ENCODE peak calls at places on chromosomes 12 and 14, in four cellular contexts. One of them, this sample, is unnamed.

GRCh38 chr12:64621257-64621942 is 11.1 kb downstream of the RASSF3 start:
- DNase-seq in GM12878: peak; percentile 91
- DNase-seq in K562: no peak
- DNase-seq in SK-N-SH: no peak
- DNase-seq in this sample: no peak

GRCh38 chr14:99255621-99256482 is 16.1 kb downstream of the BCL11B start:
- DNase-seq in GM12878: no peak
- DNase-seq in K562: no peak
- DNase-seq in SK-N-SH: no peak
- DNase-seq in this sample: no peak

GRCh38 chr12:123657211-123657610 is 13.7 kb upstream of the TCTN2 start:
- DNase-seq in GM12878: no peak
- DNase-seq in K562: no peak
- DNase-seq in SK-N-SH: no peak
- DNase-seq in this sample: no peak

GRCh38 chr14:67722293-67722692 is 20.6 kb downstream of the RDH12 start:
- DNase-seq in GM12878: no peak
- DNase-seq in K562: no peak
- DNase-seq in SK-N-SH: peak; percentile 58
- DNase-seq in this sample: no peak

GRCh38 chr14:68814376-68815287 is 21.8 kb upstream of the ZFP36L1 start:
- DNase-seq in GM12878: peak; percentile 84
- DNase-seq in K562: no peak
- DNase-seq in SK-N-SH: peak; percentile 71
- DNase-seq in this sample: no peak

GRCh38 chr14:76995279-76996035 is 33.1 kb downstream of the IRF2BPL start:
- DNase-seq in GM12878: no peak
- DNase-seq in K562: no peak
- DNase-seq in SK-N-SH: no peak
- DNase-seq in this sample: no peak

GRCh38 chr14:81766597-81766996 is 232.9 kb upstream of the SEL1L start:
- DNase-seq in GM12878: no peak
- DNase-seq in K562: no peak
- DNase-seq in SK-N-SH: no peak
- DNase-seq in this sample: no peak

GRCh38 chr12:43676183-43676813 is 82.3 kb downstream of the PUS7L start:
- DNase-seq in GM12878: peak; percentile 8
- DNase-seq in K562: peak; percentile 49
- DNase-seq in SK-N-SH: peak; percentile 41
- DNase-seq in this sample: no peak

GRCh38 chr12:115203661-115204060 is 519.7 kb upstream of the TBX3 start:
- DNase-seq in GM12878: no peak
- DNase-seq in K562: no peak
- DNase-seq in SK-N-SH: no peak
- DNase-seq in this sample: no peak

GRCh38 chr14:33271216-33271615 is 332.5 kb downstream of the NPAS3 start:
- DNase-seq in GM12878: no peak
- DNase-seq in K562: no peak
- DNase-seq in SK-N-SH: no peak
- DNase-seq in this sample: no peak
- TF ChIP-seq NRF1 in GM12878: no peak
- TF ChIP-seq NRF1 in K562: no peak
- TF ChIP-seq NRF1 in SK-N-SH: no peak
- TF ChIP-seq NRF1 in this sample: no peak

GRCh38 chr14:104098272-104099095 is 13.0 kb downstream of the ASPG start:
- DNase-seq in GM12878: no peak
- DNase-seq in K562: no peak
- DNase-seq in SK-N-SH: no peak
- DNase-seq in this sample: no peak
- TF ChIP-seq NRF1 in GM12878: no peak
- TF ChIP-seq NRF1 in K562: no peak
- TF ChIP-seq NRF1 in SK-N-SH: no peak
- TF ChIP-seq NRF1 in this sample: no peak

DNA sequence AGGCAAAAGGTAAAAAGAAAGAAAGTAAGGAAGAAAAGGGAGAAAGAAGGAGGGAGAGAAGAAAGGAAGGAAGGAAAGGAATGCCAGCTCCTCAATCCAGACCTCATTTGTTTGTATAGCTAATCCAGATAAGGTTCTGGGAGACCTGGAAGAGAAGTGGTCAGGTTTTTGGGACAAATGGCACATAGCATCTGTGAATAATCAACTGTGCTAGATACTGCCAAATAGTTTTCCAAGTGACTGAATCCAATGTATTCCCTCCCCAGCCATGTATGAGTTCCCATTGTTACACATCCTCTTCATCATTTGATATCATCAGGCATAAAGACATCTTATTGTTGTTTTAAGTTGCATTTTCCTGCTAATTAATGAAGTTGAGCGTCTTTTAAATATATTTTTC is 18.6 kb upstream of the PTGR2 start:
- DNase-seq in GM12878: no peak
- DNase-seq in K562: no peak
- DNase-seq in SK-N-SH: no peak
- DNase-seq in this sample: no peak
- TF ChIP-seq NRF1 in GM12878: no peak
- TF ChIP-seq NRF1 in K562: no peak
- TF ChIP-seq NRF1 in SK-N-SH: no peak
- TF ChIP-seq NRF1 in this sample: no peak

GRCh38 chr14:53956427-53957201 is at the start of gene BMP4:
- DNase-seq in GM12878: no peak
- DNase-seq in K562: peak; percentile 42
- DNase-seq in SK-N-SH: peak; percentile 44
- DNase-seq in this sample: peak; percentile 81
- TF ChIP-seq NRF1 in GM12878: no peak
- TF ChIP-seq NRF1 in K562: no peak
- TF ChIP-seq NRF1 in SK-N-SH: no peak
- TF ChIP-seq NRF1 in this sample: no peak

This sample was measured in H1.